ENCODE peak calls at places on chromosomes 16 and 17, in four cellular contexts. Z, D, R and S are unnamed samples.

GRCh38 chr16:54283735-54284318 is 2.8 kb downstream of the IRX3 start:
- DNase-seq in Z (no peak), R (peak; percentile 20), D (peak; percentile 58), S (no peak)

GRCh38 chr17:80704894-80705293 is 160.3 kb downstream of the RPTOR start:
- DNase-seq in Z (no peak), R (no peak), D (no peak), S (no peak)

GRCh38 chr17:20028436-20028835 is 19.3 kb downstream of the SPECC1 start:
- DNase-seq in D (no peak), Z (no peak), R (no peak), S (no peak)

GRCh38 chr17:2563543-2563942 is 29.9 kb upstream of the PAFAH1B1 start:
- DNase-seq in D (no peak), R (no peak), Z (no peak), S (no peak)

GRCh38 chr17:542943-543342 is 171.7 kb downstream of the VPS53 start:
- DNase-seq in D (no peak), Z (no peak), R (no peak), S (no peak)

GRCh38 chr16:10037771-10038170 is 144.5 kb downstream of the GRIN2A start:
- DNase-seq in D (no peak), R (no peak), Z (no peak), S (no peak)

GRCh38 chr17:7478276-7479138 is 924 bp downstream of the ZBTB4 start:
- DNase-seq in D (peak; percentile 69), R (peak; percentile 51), Z (peak; percentile 67), S (no peak)

GRCh38 chr17:61733021-61733420 is 130.3 kb downstream of the BRIP1 start:
- DNase-seq in R (no peak), D (no peak), Z (no peak), S (no peak)

GRCh38 chr16:17784073-17784472 is 313.3 kb upstream of the XYLT1 start:
- DNase-seq in Z (peak; percentile 27), R (peak; percentile 35), D (no peak), S (no peak)

GRCh38 chr16:11152677-11153321 is 103.2 kb downstream of the SOCS1 start:
- DNase-seq in D (no peak), R (no peak), Z (no peak), S (no peak)

GRCh38 chr17:2798188-2798587 is 1.9 kb downstream of the RAP1GAP2 start:
- DNase-seq in Z (no peak), D (no peak), R (no peak), S (no peak)

GRCh38 chr17:19955099-19955498 is 22.5 kb downstream of the AKAP10 start:
- DNase-seq in R (no peak), D (no peak), Z (no peak), S (no peak)

GRCh38 chr17:82121660-82122629 is 23.9 kb upstream of the FASN start:
- DNase-seq in Z (no peak), R (no peak), D (no peak), S (no peak)

GRCh38 chr16:50955311-50955710 is 195.8 kb downstream of the SALL1 start:
- DNase-seq in Z (no peak), R (no peak), D (no peak), S (no peak)

GRCh38 chr17:68291836-68292688 is 767 bp downstream of the ARSG start:
- DNase-seq in Z (peak; percentile 77), D (peak; percentile 85), R (peak; percentile 74), S (peak; percentile 63)

GRCh38 chr17:50209472-50210248 is 8.2 kb upstream of the COL1A1 start:
- DNase-seq in Z (peak; percentile 81), D (peak; percentile 72), R (peak; percentile 67), S (no peak)

GRCh38 chr17:28008526-28008925 is 34.0 kb upstream of the NLK start:
- DNase-seq in Z (peak; percentile 66), D (peak; percentile 84), R (peak; percentile 80), S (peak; percentile 8)

GRCh38 chr17:54493691-54494090 is 407.0 kb upstream of the TOM1L1 start:
- DNase-seq in D (no peak), R (no peak), Z (no peak), S (no peak)

GRCh38 chr17:74646231-74646630 is 22.7 kb upstream of the CD300E start:
- DNase-seq in D (no peak), R (no peak), Z (peak; percentile 22), S (peak; percentile 54)

GRCh38 chr16:50671644-50672260 is 9.4 kb downstream of the SNX20 start:
- DNase-seq in D (peak; percentile 74), R (peak; percentile 59), Z (peak; percentile 67), S (peak; percentile 64)

GRCh38 chr16:26672206-26672605 is 394.5 kb upstream of the C16orf82 start:
- DNase-seq in D (no peak), R (no peak), Z (no peak), S (no peak)

GRCh38 chr17:43832976-43833829 is at the start of gene MPP3:
- DNase-seq in Z (peak; percentile 97), D (peak; percentile 68), R (peak; percentile 53), S (no peak)

GRCh38 chr17:27319536-27320221 is 25.8 kb downstream of the WSB1 start:
- DNase-seq in Z (no peak), D (peak; percentile 39), R (no peak), S (no peak)

GRCh38 chr17:44872131-44872768 is 24.6 kb downstream of the HIGD1B start:
- DNase-seq in R (no peak), Z (no peak), D (no peak), S (no peak)

DNA sequence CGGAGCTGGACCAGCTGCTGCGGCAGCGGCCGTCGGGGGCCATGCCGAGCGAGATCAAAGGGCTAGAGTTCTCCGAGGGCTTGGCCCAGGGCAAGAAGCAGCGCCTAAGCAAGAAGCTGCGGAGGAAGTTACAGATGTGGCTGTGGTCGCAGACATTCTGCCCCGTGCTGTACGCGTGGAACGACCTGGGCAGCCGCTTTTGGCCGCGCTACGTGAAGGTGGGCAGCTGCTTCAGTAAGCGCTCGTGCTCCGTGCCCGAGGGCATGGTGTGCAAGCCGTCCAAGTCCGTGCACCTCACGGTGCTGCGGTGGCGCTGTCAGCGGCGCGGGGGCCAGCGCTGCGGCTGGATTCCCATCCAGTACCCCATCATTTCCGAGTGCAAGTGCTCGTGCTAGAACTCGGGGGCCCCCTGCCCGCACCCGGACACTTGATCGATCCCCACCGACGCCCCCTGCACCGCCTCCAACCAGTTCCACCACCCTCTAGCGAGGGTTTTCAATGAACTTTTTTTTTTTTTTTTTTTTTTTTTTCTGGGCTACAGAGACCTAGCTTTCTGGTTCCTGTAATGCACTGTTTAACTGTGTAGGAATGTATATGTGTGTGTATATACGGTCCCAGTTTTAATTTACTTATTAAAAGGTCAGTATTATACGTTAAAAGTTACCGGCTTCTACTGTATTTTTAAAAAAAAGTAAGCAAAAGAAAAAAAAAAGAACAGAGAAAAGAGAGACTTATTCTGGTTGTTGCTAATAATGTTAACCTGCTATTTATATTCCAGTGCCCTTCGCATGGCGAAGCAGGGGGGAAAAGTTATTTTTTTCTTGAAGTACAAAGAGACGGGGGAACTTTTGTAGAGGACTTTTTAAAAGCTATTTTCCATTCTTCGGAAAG is 1.3 kb downstream of the NOG start:
- DNase-seq in Z (no peak), R (peak; percentile 49), D (peak; percentile 74), S (no peak)
- TF ChIP-seq ATF3 in Z (no peak), R (no peak), D (no peak), S (no peak)

GRCh38 chr16:5761592-5761991 is 664.0 kb upstream of the EEF2KMT start:
- DNase-seq in Z (no peak), D (no peak), R (no peak), S (no peak)

GRCh38 chr16:5751216-5751615 is 653.6 kb upstream of the EEF2KMT start:
- DNase-seq in D (no peak), R (no peak), Z (no peak), S (no peak)

DNA sequence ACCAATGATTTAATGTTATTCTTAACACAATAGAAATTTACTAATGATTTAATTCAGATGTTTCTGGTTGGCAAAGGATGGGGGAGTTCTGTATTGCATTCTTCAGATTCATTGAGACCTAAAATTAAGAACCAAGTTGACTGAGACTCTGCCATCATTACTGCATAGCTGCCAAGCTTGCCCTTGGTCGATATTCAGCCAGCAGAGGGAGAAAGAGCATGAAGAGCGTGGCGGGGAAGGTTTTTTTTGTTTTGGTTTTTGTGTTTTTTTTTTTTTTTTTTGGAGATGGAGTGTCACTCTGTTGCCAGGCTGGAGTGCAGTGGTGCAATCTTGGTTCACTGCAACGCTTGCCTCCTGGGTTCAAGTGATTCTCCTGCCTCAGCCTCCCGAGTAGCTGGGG is 659.4 kb upstream of the EEF2KMT start:
- DNase-seq in R (no peak), D (no peak), Z (no peak), S (no peak)
- TF ChIP-seq ATF3 in R (no peak), D (no peak), Z (no peak), S (no peak)

DNA sequence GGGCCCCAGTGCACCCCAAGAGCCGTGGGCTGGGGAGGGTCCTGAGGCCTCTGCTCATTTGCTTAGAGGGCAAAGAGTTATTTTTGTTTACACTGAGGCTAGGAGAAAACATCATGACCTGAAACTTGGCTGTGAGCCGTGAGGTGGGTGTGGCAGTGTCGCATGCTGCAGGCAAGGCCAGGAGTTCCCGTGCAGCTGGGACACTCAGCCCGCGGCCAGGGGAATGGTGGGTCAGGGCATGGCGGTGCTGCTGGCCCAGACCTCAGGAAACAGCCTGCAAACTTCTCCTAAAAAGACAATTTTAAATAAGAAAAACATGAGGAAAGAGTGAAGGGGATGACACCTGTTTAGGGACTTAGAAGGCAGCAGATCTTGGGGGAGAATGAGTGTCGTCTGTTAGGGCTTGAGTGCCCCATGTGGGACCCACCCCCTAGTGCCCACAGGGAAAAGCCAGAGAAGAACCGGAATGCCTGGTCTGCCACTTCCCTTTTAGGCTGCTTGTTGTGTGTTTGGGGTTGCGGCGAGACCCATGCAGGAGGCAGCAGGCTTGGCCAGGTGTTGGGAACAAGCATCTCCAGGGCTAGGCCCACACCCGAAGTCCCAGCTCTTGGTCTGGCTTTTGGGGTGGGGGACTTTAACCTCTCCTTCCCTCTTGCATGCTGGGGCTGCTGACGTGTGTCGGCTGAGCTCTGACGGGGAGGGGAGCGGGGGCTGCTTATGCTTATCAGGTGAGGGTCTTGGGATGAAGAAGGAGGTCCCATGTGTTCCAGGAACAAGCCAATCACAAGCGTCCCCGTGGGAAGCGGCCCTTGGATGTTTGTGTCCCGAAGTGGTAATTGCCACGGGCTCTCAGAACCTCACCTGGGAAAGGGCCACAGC is 80.9 kb upstream of the GNG13 start:
- DNase-seq in Z (no peak), D (no peak), R (no peak), S (no peak)
- TF ChIP-seq ATF3 in Z (no peak), D (no peak), R (no peak), S (no peak)

GRCh38 chr17:66171172-66171571 is 20.8 kb downstream of the CEP112 start:
- DNase-seq in D (no peak), Z (no peak), R (no peak), S (no peak)

GRCh38 chr17:66169839-66170238 is 22.1 kb downstream of the CEP112 start:
- DNase-seq in Z (no peak), R (no peak), D (no peak), S (no peak)

GRCh38 chr17:66167189-66167815 is 24.6 kb downstream of the CEP112 start:
- DNase-seq in Z (no peak), R (no peak), D (no peak), S (no peak)

GRCh38 chr17:66165537-66166123 is 26.3 kb downstream of the CEP112 start:
- DNase-seq in R (no peak), Z (peak; percentile 41), D (no peak), S (peak; percentile 58)
- TF ChIP-seq ATF3 in R (no peak), Z (no peak), D (no peak), S (no peak)

DNA sequence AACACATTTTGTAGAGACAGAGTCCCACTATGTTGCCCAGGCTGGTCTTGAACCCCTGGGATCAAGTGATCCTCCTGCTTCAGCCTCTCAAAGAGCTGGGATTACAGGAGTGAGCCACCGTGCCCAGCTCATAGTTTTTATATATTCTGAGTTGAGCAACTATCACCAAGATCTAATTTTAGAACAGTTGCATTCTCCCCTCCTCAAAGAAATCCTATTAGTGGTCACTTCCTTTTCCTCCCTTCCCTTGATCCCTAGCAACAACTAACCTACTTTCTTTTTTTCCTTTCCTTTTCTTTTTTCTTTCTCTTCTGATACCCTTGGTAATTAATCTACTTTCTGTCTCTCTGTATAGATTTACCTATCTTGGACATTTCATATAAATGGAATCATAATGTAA is 61.5 kb upstream of the B4GALNT2 start:
- DNase-seq in D (no peak), R (no peak), Z (no peak), S (no peak)
- TF ChIP-seq ATF3 in D (no peak), R (no peak), Z (no peak), S (no peak)